ENCODE peak calls at places on chromosomes 12 and 14, in five cellular contexts. R, G, I, J and X are unnamed samples.

GRCh38 chr14:104358528-104359300 is 220.3 kb downstream of the KIF26A start:
- DNase-seq in R (no peak), G (no peak), I (no peak), J (no peak), X (peak; percentile 14)

GRCh38 chr12:2129076-2129475 is 76.3 kb downstream of the CACNA1C start:
- DNase-seq in R (no peak), G (no peak), I (no peak), J (no peak), X (no peak)

GRCh38 chr14:104897286-104898194 is 27.1 kb upstream of the PLD4 start:
- DNase-seq in R (no peak), G (no peak), I (no peak), J (no peak), X (peak; percentile 27)

GRCh38 chr12:114440450-114441383 is 34.8 kb upstream of the TBX5 start:
- DNase-seq in R (no peak), G (no peak), I (no peak), J (no peak), X (no peak)

GRCh38 chr12:50611021-50611420 is 106.2 kb downstream of the DIP2B start:
- DNase-seq in R (no peak), G (no peak), I (no peak), J (no peak), X (no peak)

GRCh38 chr14:73238262-73238852 is 1.1 kb downstream of the PAPLN start:
- DNase-seq in R (peak; percentile 81), G (no peak), I (no peak), J (no peak), X (no peak)

GRCh38 chr14:99271288-99271941 is 582 bp downstream of the BCL11B start:
- DNase-seq in R (no peak), G (no peak), I (no peak), J (no peak), X (no peak)

GRCh38 chr12:70892593-70892992 is 27.9 kb downstream of the PTPRR start:
- DNase-seq in R (no peak), G (no peak), I (no peak), J (no peak), X (no peak)

GRCh38 chr14:62436256-62436655 is 609.0 kb downstream of the KCNH5 start:
- DNase-seq in R (no peak), G (no peak), I (no peak), J (no peak), X (no peak)

GRCh38 chr12:4934651-4935050 is 24.9 kb downstream of the KCNA1 start:
- DNase-seq in R (peak; percentile 27), G (no peak), I (no peak), J (no peak), X (no peak)

GRCh38 chr12:99498756-99499155 is 148.8 kb upstream of the GARIN6 start:
- DNase-seq in R (no peak), G (no peak), I (no peak), J (no peak), X (no peak)

GRCh38 chr12:47942327-47943230 is 20.8 kb upstream of the TMEM106C start:
- DNase-seq in R (no peak), G (no peak), I (no peak), J (no peak), X (no peak)

GRCh38 chr14:20460458-20461229 is 590 bp downstream of the PIP4P1 start:
- DNase-seq in R (peak; percentile 43), G (no peak), I (no peak), J (peak; percentile 37), X (peak; percentile 83)

GRCh38 chr12:120584343-120585149 is 3.3 kb upstream of the POP5 start:
- DNase-seq in R (peak; percentile 28), G (no peak), I (no peak), J (peak; percentile 33), X (peak; percentile 31)

GRCh38 chr12:49368240-49368600 is 958 bp downstream of the SPATS2 start:
- DNase-seq in R (no peak), G (no peak), I (no peak), J (no peak), X (no peak)

GRCh38 chr14:103847439-103847953 is at the start of gene PPP1R13B:
- DNase-seq in R (peak; percentile 90), G (peak; percentile 80), I (no peak), J (peak; percentile 92), X (peak; percentile 99)

GRCh38 chr12:128798543-128799341 is 25.0 kb downstream of the SLC15A4 start:
- DNase-seq in R (no peak), G (no peak), I (no peak), J (no peak), X (no peak)